ENCODE peak calls at places on chromosomes 4 and X, in eight cellular contexts. Y, Q, L, B, C, U, F and S are unnamed samples.

GRCh38 chr4:1723131-1723801 is 1.9 kb downstream of the TACC3 start:
- DNase-seq in Y (peak; percentile 46), Q (no peak), L (no peak), B (no peak), C (no peak), U (peak; percentile 40), F (peak; percentile 84), S (peak; percentile 65)

GRCh38 chr4:26069218-26069617 is 155.2 kb downstream of the SMIM20 start:
- DNase-seq in Y (no peak), Q (no peak), L (no peak), B (no peak), C (no peak), U (no peak), F (no peak), S (peak; percentile 48)

GRCh38 chrX:12065251-12065650 is 73.0 kb upstream of the FRMPD4 start:
- DNase-seq in Y (no peak), Q (no peak), L (no peak), B (no peak), C (peak; percentile 35), U (no peak), F (no peak), S (no peak)

GRCh38 chr4:80078361-80079092 is 5.5 kb upstream of the ANTXR2 start:
- DNase-seq in Y (no peak), Q (no peak), L (no peak), B (no peak), C (no peak), U (no peak), F (no peak), S (no peak)

GRCh38 chr4:59381591-59381990 is 1818.5 kb upstream of the ADGRL3 start:
- DNase-seq in Y (no peak), Q (no peak), L (no peak), B (no peak), C (no peak), U (no peak), F (no peak), S (no peak)

GRCh38 chrX:110146521-110146920 is 143.6 kb downstream of the TMEM164 start:
- DNase-seq in Y (peak; percentile 58), Q (no peak), L (peak; percentile 9), B (no peak), C (peak; percentile 53), U (no peak), F (peak; percentile 23), S (peak; percentile 45)

GRCh38 chr4:25619601-25620000 is 36.0 kb upstream of the SLC34A2 start:
- DNase-seq in Y (no peak), Q (no peak), L (no peak), B (no peak), C (no peak), U (no peak), F (no peak), S (no peak)

GRCh38 chr4:92600638-92601037 is 296.9 kb downstream of the GRID2 start:
- DNase-seq in Y (no peak), Q (no peak), L (no peak), B (no peak), C (peak; percentile 3), U (no peak), F (no peak), S (no peak)

GRCh38 chrX:773292-774025 is 142.9 kb downstream of the SHOX start:
- DNase-seq in Y (peak; percentile 15), Q (no peak), L (no peak), B (no peak), C (no peak), U (no peak), F (no peak), S (no peak)

GRCh38 chr4:139582044-139582443 is 26.0 kb upstream of the SETD7 start:
- DNase-seq in Y (no peak), Q (no peak), L (no peak), B (no peak), C (no peak), U (no peak), F (no peak), S (no peak)

GRCh38 chr4:97828646-97829045 is 314.6 kb downstream of the STPG2 start:
- DNase-seq in Y (no peak), Q (no peak), L (no peak), B (no peak), C (no peak), U (no peak), F (no peak), S (no peak)

GRCh38 chrX:136849395-136849794 is 31.1 kb downstream of the RBMX start:
- DNase-seq in Y (peak; percentile 19), Q (no peak), L (no peak), B (no peak), C (no peak), U (no peak), F (no peak), S (no peak)

GRCh38 chr4:55851885-55852284 is 1.6 kb upstream of the EXOC1 start:
- DNase-seq in Y (no peak), Q (no peak), L (no peak), B (no peak), C (no peak), U (no peak), F (peak; percentile 65), S (no peak)

GRCh38 chrX:132751043-132751690 is 207.3 kb downstream of the HS6ST2 start:
- DNase-seq in Y (no peak), Q (no peak), L (no peak), B (no peak), C (no peak), U (no peak), F (no peak), S (no peak)

GRCh38 chr4:153735901-153736461 is 23.8 kb downstream of the RNF175 start:
- DNase-seq in Y (no peak), Q (no peak), L (no peak), B (no peak), C (no peak), U (no peak), F (no peak), S (no peak)

GRCh38 chr4:56186808-56187523 is 200.3 kb downstream of the AASDH start:
- DNase-seq in Y (no peak), Q (no peak), L (no peak), B (no peak), C (peak; percentile 35), U (no peak), F (no peak), S (no peak)

GRCh38 chr4:149264093-149264733 is 551.4 kb downstream of the IQCM start:
- DNase-seq in Y (no peak), Q (no peak), L (no peak), B (no peak), C (peak; percentile 15), U (no peak), F (peak; percentile 9), S (peak; percentile 53)

GRCh38 chr4:70902577-70903281 is 560 bp downstream of the MOB1B start:
- DNase-seq in Y (peak; percentile 84), Q (no peak), L (no peak), B (peak; percentile 37), C (no peak), U (no peak), F (peak; percentile 29), S (no peak)

GRCh38 chr4:76579596-76580375 is 144.8 kb downstream of the SHROOM3 start:
- DNase-seq in Y (no peak), Q (no peak), L (no peak), B (no peak), C (no peak), U (peak; percentile 62), F (no peak), S (no peak)

GRCh38 chr4:83067058-83067639 is 32.2 kb downstream of the COPS4 start:
- DNase-seq in Y (no peak), Q (no peak), L (no peak), B (no peak), C (no peak), U (no peak), F (no peak), S (no peak)

GRCh38 chr4:185204238-185204910 is 574 bp upstream of the CFAP97 start:
- DNase-seq in Y (peak; percentile 73), Q (no peak), L (no peak), B (no peak), C (no peak), U (no peak), F (peak; percentile 14), S (peak; percentile 53)

GRCh38 chr4:74537459-74537858 is 92.5 kb downstream of the AREG start:
- DNase-seq in Y (no peak), Q (no peak), L (no peak), B (no peak), C (no peak), U (no peak), F (no peak), S (no peak)

GRCh38 chr4:54784188-54784671 is 126.5 kb downstream of the KIT start:
- DNase-seq in Y (peak; percentile 36), Q (peak; percentile 87), L (peak; percentile 3), B (peak; percentile 23), C (no peak), U (peak; percentile 60), F (no peak), S (peak; percentile 3)

GRCh38 chrX:125293792-125294780 is 25.6 kb upstream of the TEX13C start:
- DNase-seq in Y (peak; percentile 14), Q (no peak), L (no peak), B (no peak), C (no peak), U (no peak), F (peak; percentile 3), S (peak; percentile 4)

GRCh38 chrX:154542723-154543424 is 3.8 kb downstream of the G6PD start:
- DNase-seq in Y (peak; percentile 82), Q (no peak), L (no peak), B (no peak), C (no peak), U (no peak), F (peak; percentile 62), S (no peak)
- TF ChIP-seq CTCF in Y (no peak), Q (no peak), L (no peak), B (no peak), C (no peak), U (no peak), F (no peak), S (no peak)

GRCh38 chr4:87938746-87939145 is 36.8 kb upstream of the SPP1 start:
- DNase-seq in Y (no peak), Q (no peak), L (no peak), B (no peak), C (no peak), U (no peak), F (no peak), S (no peak)
- TF ChIP-seq CTCF in Y (no peak), Q (no peak), L (no peak), B (no peak), C (no peak), U (no peak), F (no peak), S (no peak)

DNA sequence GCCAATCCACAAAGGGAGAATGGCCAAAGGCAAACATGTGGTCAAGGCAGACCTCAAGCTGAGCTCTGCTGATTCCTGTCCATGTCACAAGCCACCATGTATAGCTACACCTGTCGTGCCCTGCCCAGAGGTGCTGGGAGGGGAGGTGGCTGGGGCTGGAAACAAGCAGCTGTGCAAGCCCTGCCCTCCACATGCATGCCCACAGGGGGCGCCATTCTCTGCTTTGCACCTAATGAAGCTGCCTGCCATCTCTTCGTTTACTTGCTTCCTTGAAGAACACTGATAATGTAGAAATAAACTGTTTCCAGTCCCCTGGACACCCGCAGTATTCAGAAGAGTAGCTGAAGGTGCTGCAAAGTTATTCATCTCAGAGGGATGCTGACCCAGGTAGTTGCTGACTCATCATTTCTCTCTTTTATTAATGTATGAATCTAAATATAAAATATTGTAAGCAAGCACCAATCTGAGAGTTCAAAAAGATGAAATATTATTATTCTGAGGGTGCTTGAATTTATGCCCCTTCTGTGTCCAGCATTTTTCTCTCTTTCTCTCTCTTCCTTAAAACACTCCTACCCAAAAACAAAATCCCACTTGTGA is 278.6 kb downstream of the ADGRA3 start:
- DNase-seq in Y (no peak), Q (no peak), L (peak; percentile 10), B (no peak), C (peak; percentile 40), U (peak; percentile 85), F (peak; percentile 74), S (peak; percentile 48)
- TF ChIP-seq CTCF in Y (peak; percentile 47), Q (peak; percentile 22), L (peak; percentile 19), B (peak; percentile 46), C (peak; percentile 43), U (peak; percentile 60), F (peak; percentile 62), S (peak; percentile 25)

GRCh38 chr4:42646999-42647541 is 9.8 kb downstream of the ATP8A1 start:
- DNase-seq in Y (no peak), Q (no peak), L (no peak), B (no peak), C (no peak), U (no peak), F (no peak), S (no peak)
- TF ChIP-seq CTCF in Y (no peak), Q (no peak), L (no peak), B (no peak), C (no peak), U (no peak), F (no peak), S (no peak)